ENCODE peak calls at places on chromosome 5, in seven cellular contexts. S is GM12865, J is glutamatergic neuron, P is bronchial epithelial cell, W is pancreas, B is HCT116, Q is upper lobe of right lung. F is an unnamed sample.

GRCh38 chr5:93673555-93673954 is 67.8 kb downstream of the POU5F2 start:
- DNase-seq in S (no peak), J (no peak), P (no peak), W (no peak), B (no peak), Q (no peak), F (no peak)

GRCh38 chr5:99835791-99836190 is 699.4 kb upstream of the FAM174A start:
- DNase-seq in S (no peak), J (no peak), P (no peak), W (peak), B (no peak), Q (no peak), F (no peak)

GRCh38 chr5:38541174-38541724 is 15.2 kb downstream of the LIFR start:
- DNase-seq in S (no peak), J (no peak), P (peak), W (no peak), B (no peak), Q (no peak), F (no peak)

GRCh38 chr5:9196403-9197224 is 349.3 kb downstream of the SEMA5A start:
- DNase-seq in S (no peak), J (no peak), P (peak), W (no peak), B (no peak), Q (no peak), F (no peak)

GRCh38 chr5:86974910-86975309 is 292.8 kb upstream of the RASA1 start:
- DNase-seq in S (no peak), J (no peak), P (no peak), W (no peak), B (no peak), Q (no peak), F (no peak)

GRCh38 chr5:67350600-67351315 is 154.2 kb upstream of the CD180 start:
- DNase-seq in S (no peak), J (no peak), P (no peak), W (no peak), B (no peak), Q (no peak), F (no peak)

GRCh38 chr5:5141625-5142527 is 1.7 kb downstream of the ADAMTS16 start:
- DNase-seq in S (peak), J (peak), P (peak), W (no peak), B (peak), Q (no peak), F (peak)

GRCh38 chr5:178624626-178625546 is 2.0 kb downstream of the CLK4 start:
- DNase-seq in S (peak), J (no peak), P (no peak), W (no peak), B (no peak), Q (no peak), F (no peak)

GRCh38 chr5:176446884-176447537 is 1.2 kb upstream of the FAF2 start:
- DNase-seq in S (peak), J (peak), P (no peak), W (peak), B (no peak), Q (no peak), F (no peak)

GRCh38 chr5:133475986-133476385 is 136.4 kb downstream of the FSTL4 start:
- DNase-seq in S (no peak), J (no peak), P (peak), W (no peak), B (no peak), Q (no peak), F (no peak)

GRCh38 chr5:150060471-150060870 is 25.9 kb downstream of the CSF1R start:
- DNase-seq in S (no peak), J (no peak), P (no peak), W (no peak), B (no peak), Q (no peak), F (no peak)

GRCh38 chr5:38790891-38791290 is 54.9 kb upstream of the OSMR start:
- DNase-seq in S (no peak), J (no peak), P (no peak), W (no peak), B (no peak), Q (no peak), F (no peak)

GRCh38 chr5:9156282-9156681 is 389.6 kb downstream of the SEMA5A start:
- DNase-seq in S (peak), J (peak), P (peak), W (no peak), B (no peak), Q (no peak), F (no peak)

GRCh38 chr5:132748522-132749000 is 1.3 kb downstream of the CCNI2 start:
- DNase-seq in S (no peak), J (no peak), P (peak), W (no peak), B (no peak), Q (no peak), F (no peak)

GRCh38 chr5:96909003-96909402 is 26.9 kb upstream of the LNPEP start:
- DNase-seq in S (no peak), J (no peak), P (no peak), W (no peak), B (no peak), Q (no peak), F (no peak)

GRCh38 chr5:78779771-78780616 is 131.4 kb upstream of the LHFPL2 start:
- DNase-seq in S (no peak), J (no peak), P (peak), W (no peak), B (no peak), Q (no peak), F (no peak)

GRCh38 chr5:124162782-124163532 is 583.5 kb downstream of the ZNF608 start:
- DNase-seq in S (peak), J (no peak), P (peak), W (peak), B (no peak), Q (no peak), F (peak)

GRCh38 chr5:154567155-154567554 is 89.1 kb upstream of the HAND1 start:
- DNase-seq in S (no peak), J (no peak), P (no peak), W (no peak), B (no peak), Q (no peak), F (no peak)

GRCh38 chr5:34003941-34004340 is 3.9 kb downstream of the AMACR start:
- DNase-seq in S (no peak), J (no peak), P (no peak), W (no peak), B (no peak), Q (no peak), F (no peak)

GRCh38 chr5:51383494-51384081 is 340 bp downstream of the ISL1 start:
- DNase-seq in S (no peak), J (no peak), P (peak), W (no peak), B (no peak), Q (no peak), F (no peak)

GRCh38 chr5:134247411-134247810 is 21.5 kb upstream of the PPP2CA start:
- DNase-seq in S (no peak), J (no peak), P (peak), W (no peak), B (peak), Q (no peak), F (no peak)

GRCh38 chr5:83026507-83026906 is 50.7 kb downstream of the TMEM167A start:
- DNase-seq in S (peak), J (no peak), P (no peak), W (no peak), B (no peak), Q (no peak), F (no peak)

GRCh38 chr5:57539281-57539701 is 56.7 kb upstream of the ACTBL2 start:
- DNase-seq in S (no peak), J (no peak), P (no peak), W (no peak), B (no peak), Q (no peak), F (no peak)

GRCh38 chr5:41097642-41098041 is 26.5 kb upstream of the MROH2B start:
- DNase-seq in S (peak), J (no peak), P (peak), W (no peak), B (no peak), Q (no peak), F (no peak)

GRCh38 chr5:93461751-93462150 is 119.3 kb downstream of the NR2F1-AS1 start:
- DNase-seq in S (no peak), J (no peak), P (peak), W (no peak), B (no peak), Q (no peak), F (no peak)

GRCh38 chr5:122129332-122129731 is at the start of gene ZNF474:
- DNase-seq in S (no peak), J (no peak), P (peak), W (no peak), B (peak), Q (no peak), F (peak)

GRCh38 chr5:79864364-79864763 is 126.7 kb downstream of the MTX3 start:
- DNase-seq in S (no peak), J (no peak), P (no peak), W (no peak), B (no peak), Q (no peak), F (no peak)

GRCh38 chr5:5422819-5423515 is 490 bp downstream of the ICE1 start:
- DNase-seq in S (peak), J (no peak), P (peak), W (no peak), B (no peak), Q (no peak), F (peak)

GRCh38 chr5:126339215-126339805 is 83.9 kb upstream of the GRAMD2B start:
- DNase-seq in S (peak), J (no peak), P (peak), W (no peak), B (peak), Q (no peak), F (peak)

GRCh38 chr5:129387944-129388343 is 72.2 kb upstream of the ADAMTS19 start:
- DNase-seq in S (no peak), J (no peak), P (no peak), W (no peak), B (no peak), Q (no peak), F (no peak)

GRCh38 chr5:142770650-142771609 is 753 bp downstream of the ARHGAP26 start:
- DNase-seq in S (peak), J (peak), P (peak), W (peak), B (no peak), Q (peak), F (peak)

GRCh38 chr5:34563951-34564705 is 92.0 kb upstream of the RAI14 start:
- DNase-seq in S (no peak), J (no peak), P (no peak), W (no peak), B (no peak), Q (no peak), F (no peak)

GRCh38 chr5:61275841-61276240 is 56.2 kb upstream of the ZSWIM6 start:
- DNase-seq in S (peak), J (no peak), P (peak), W (no peak), B (no peak), Q (peak), F (no peak)

GRCh38 chr5:145777445-145778063 is 57.6 kb downstream of the PRELID2 start:
- DNase-seq in S (no peak), J (no peak), P (no peak), W (peak), B (no peak), Q (no peak), F (no peak)

GRCh38 chr5:172800088-172800551 is 29.1 kb upstream of the DUSP1 start:
- DNase-seq in S (no peak), J (no peak), P (peak), W (no peak), B (no peak), Q (peak), F (no peak)

GRCh38 chr5:150000990-150001659 is 586 bp downstream of the HMGXB3 start:
- DNase-seq in S (peak), J (peak), P (peak), W (peak), B (no peak), Q (peak), F (peak)

GRCh38 chr5:79774171-79774854 is 84.7 kb downstream of the CMYA5 start:
- DNase-seq in S (peak), J (peak), P (peak), W (no peak), B (peak), Q (no peak), F (peak)

GRCh38 chr5:73299017-73299630 is 126.1 kb downstream of the TMEM174 start:
- DNase-seq in S (no peak), J (peak), P (no peak), W (no peak), B (no peak), Q (no peak), F (peak)
- TF ChIP-seq CTCF in S (no peak), J (peak), P (peak), W (no peak), B (peak), Q (no peak), F (peak)

DNA sequence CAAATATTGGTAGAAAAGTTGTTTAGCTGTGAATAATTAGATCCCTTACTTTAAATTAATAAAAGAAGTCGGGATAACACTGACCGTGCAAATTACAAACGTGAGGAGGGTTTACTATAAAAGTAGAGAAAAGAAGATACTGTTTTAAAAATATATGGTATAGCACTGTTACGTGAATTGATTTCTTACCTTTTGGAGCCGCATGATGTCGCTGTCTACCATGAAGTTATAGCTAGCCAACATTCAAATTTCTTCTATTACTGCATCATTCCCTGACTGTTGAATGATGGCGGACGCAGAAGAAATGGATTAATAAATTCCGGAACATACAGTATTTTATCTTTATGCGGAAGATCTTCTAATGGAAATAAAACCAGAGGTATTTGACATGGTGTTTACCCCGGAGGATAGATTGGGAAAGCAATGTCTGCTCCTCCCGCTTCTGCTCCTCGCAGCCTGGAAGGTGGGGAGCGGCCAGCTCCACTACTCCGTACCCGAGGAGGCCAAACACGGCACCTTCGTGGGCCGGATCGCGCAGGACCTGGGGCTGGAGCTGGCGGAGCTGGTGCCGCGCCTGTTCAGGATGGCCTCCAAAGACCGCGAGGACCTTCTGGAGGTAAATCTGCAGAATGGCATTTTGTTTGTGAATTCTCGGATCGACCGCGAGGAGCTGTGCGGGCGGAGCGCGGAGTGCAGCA is at the start of gene PCDHA6:
- DNase-seq in S (no peak), J (no peak), P (peak), W (peak), B (no peak), Q (no peak), F (no peak)
- TF ChIP-seq CTCF in S (no peak), J (peak), P (no peak), W (no peak), B (no peak), Q (no peak), F (peak)

GRCh38 chr5:108094808-108095207 is 287.1 kb downstream of the FBXL17 start:
- DNase-seq in S (no peak), J (no peak), P (no peak), W (no peak), B (no peak), Q (no peak), F (no peak)

GRCh38 chr5:108093186-108093585 is 288.7 kb downstream of the FBXL17 start:
- DNase-seq in S (peak), J (no peak), P (peak), W (no peak), B (peak), Q (no peak), F (no peak)
- TF ChIP-seq CTCF in S (peak), J (peak), P (peak), W (no peak), B (peak), Q (peak), F (peak)

DNA sequence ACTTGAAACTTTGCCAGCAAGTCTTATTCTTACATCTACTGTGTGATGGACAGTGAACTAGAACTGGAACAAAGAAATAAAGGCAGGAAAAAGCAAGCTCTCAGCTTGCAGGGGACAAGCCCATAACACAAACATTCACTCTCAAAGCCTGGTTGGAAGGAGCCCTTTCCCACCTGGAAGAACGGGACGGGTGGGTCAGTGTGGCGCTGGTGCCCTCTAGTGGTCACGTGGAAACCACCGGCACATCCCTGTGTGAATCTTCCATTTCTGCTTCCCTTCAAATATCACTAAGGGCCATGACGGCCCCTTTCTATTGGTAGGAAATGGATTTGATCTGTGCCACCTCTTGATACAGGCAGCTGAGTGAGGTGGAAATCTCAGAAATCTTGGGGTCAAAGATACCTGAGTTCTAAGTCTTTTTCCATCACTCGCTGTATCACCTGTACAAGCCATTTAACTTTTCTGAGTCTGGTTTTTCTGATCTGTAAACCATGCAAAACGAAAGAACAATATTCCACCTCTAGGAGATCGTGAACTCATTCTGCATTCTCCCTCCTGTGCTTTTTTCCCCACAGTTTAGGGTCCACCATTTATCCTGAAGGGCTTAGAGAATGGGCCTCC is 211.6 kb downstream of the MSX2 start:
- DNase-seq in S (peak), J (peak), P (peak), W (peak), B (peak), Q (no peak), F (peak)
- TF ChIP-seq CTCF in S (peak), J (peak), P (peak), W (peak), B (peak), Q (peak), F (peak)

GRCh38 chr5:35921930-35922329 is 16.5 kb downstream of the CAPSL start:
- DNase-seq in S (no peak), J (no peak), P (no peak), W (no peak), B (no peak), Q (no peak), F (no peak)

GRCh38 chr5:35920890-35921289 is 17.5 kb downstream of the CAPSL start:
- DNase-seq in S (no peak), J (no peak), P (no peak), W (peak), B (no peak), Q (no peak), F (peak)

GRCh38 chr5:35924950-35925722 is 13.3 kb downstream of the CAPSL start:
- DNase-seq in S (peak), J (peak), P (peak), W (peak), B (peak), Q (peak), F (peak)

GRCh38 chr5:35924122-35924949 is 14.1 kb downstream of the CAPSL start:
- DNase-seq in S (no peak), J (no peak), P (no peak), W (no peak), B (no peak), Q (no peak), F (no peak)

DNA sequence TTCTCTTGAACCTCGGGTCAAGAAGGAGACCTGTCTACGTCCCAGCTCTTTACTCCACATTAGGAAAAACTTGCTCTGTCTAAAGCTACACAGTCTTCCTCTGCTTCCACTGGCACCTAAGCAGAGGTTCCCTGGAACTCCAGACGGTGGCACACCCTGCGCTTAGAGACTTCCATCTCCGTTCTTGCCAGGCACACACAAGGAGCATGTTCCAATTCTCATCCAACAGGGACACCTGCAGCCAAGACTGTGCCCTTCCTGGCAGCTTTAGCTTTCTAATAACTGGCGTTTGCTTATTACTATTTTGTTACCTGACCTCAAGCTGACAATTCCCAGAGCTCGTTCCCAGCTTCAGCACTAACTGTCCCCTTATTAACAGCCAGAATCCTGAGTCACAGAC is 16.0 kb downstream of the CAPSL start:
- DNase-seq in S (no peak), J (no peak), P (no peak), W (no peak), B (no peak), Q (no peak), F (no peak)
- TF ChIP-seq CTCF in S (no peak), J (no peak), P (no peak), W (no peak), B (no peak), Q (no peak), F (no peak)